ENCODE peak calls at places on chromosomes 6 and 20, in seven cellular contexts. One of them, this sample, is unnamed. For H3K36me3 and H3K4me1, the result is how much of the 10 kb centered on the place peaks cover.

GRCh38 chr20:34544109-34544793 is 14.3 kb upstream of the MAP1LC3A start:
- DNase-seq in endothelial cell of umbilical vein: no peak
- DNase-seq in transverse colon: peak
- DNase-seq in upper lobe of left lung: no peak
- DNase-seq in breast epithelium: no peak
- DNase-seq in SK-N-SH: no peak
- DNase-seq in K562: no peak
- DNase-seq in this sample: no peak

GRCh38 chr6:107679457-107679856 is 144.7 kb downstream of the SCML4 start:
- DNase-seq in endothelial cell of umbilical vein: no peak
- DNase-seq in transverse colon: no peak
- DNase-seq in upper lobe of left lung: no peak
- DNase-seq in breast epithelium: no peak
- DNase-seq in SK-N-SH: no peak
- DNase-seq in K562: peak
- DNase-seq in this sample: no peak

GRCh38 chr6:18742406-18742805 is 355.3 kb downstream of the RNF144B start:
- DNase-seq in endothelial cell of umbilical vein: no peak
- DNase-seq in transverse colon: no peak
- DNase-seq in upper lobe of left lung: no peak
- DNase-seq in breast epithelium: no peak
- DNase-seq in SK-N-SH: no peak
- DNase-seq in K562: no peak
- DNase-seq in this sample: no peak

GRCh38 chr6:159520002-159520401 is 173.0 kb downstream of the SOD2 start:
- DNase-seq in endothelial cell of umbilical vein: no peak
- DNase-seq in transverse colon: no peak
- DNase-seq in upper lobe of left lung: no peak
- DNase-seq in breast epithelium: no peak
- DNase-seq in SK-N-SH: no peak
- DNase-seq in K562: no peak
- DNase-seq in this sample: no peak

GRCh38 chr20:8007490-8007889 is 12.1 kb downstream of the TMX4 start:
- DNase-seq in endothelial cell of umbilical vein: no peak
- DNase-seq in transverse colon: no peak
- DNase-seq in upper lobe of left lung: no peak
- DNase-seq in breast epithelium: no peak
- DNase-seq in SK-N-SH: no peak
- DNase-seq in K562: no peak
- DNase-seq in this sample: no peak

GRCh38 chr6:5190467-5190866 is 70.3 kb downstream of the LYRM4 start:
- DNase-seq in endothelial cell of umbilical vein: peak
- DNase-seq in transverse colon: no peak
- DNase-seq in upper lobe of left lung: no peak
- DNase-seq in breast epithelium: no peak
- DNase-seq in SK-N-SH: no peak
- DNase-seq in K562: no peak
- DNase-seq in this sample: no peak

GRCh38 chr6:53544050-53544499 is 826 bp downstream of the GCLC start:
- DNase-seq in endothelial cell of umbilical vein: no peak
- DNase-seq in transverse colon: no peak
- DNase-seq in upper lobe of left lung: no peak
- DNase-seq in breast epithelium: no peak
- DNase-seq in SK-N-SH: no peak
- DNase-seq in K562: no peak
- DNase-seq in this sample: no peak

GRCh38 chr6:55040102-55040848 is 134.0 kb upstream of the HCRTR2 start:
- DNase-seq in endothelial cell of umbilical vein: no peak
- DNase-seq in transverse colon: no peak
- DNase-seq in upper lobe of left lung: no peak
- DNase-seq in breast epithelium: no peak
- DNase-seq in SK-N-SH: no peak
- DNase-seq in K562: no peak
- DNase-seq in this sample: no peak

GRCh38 chr6:44006123-44006871 is 121.0 kb downstream of the MRPL14 start:
- DNase-seq in endothelial cell of umbilical vein: no peak
- DNase-seq in transverse colon: no peak
- DNase-seq in upper lobe of left lung: no peak
- DNase-seq in breast epithelium: no peak
- DNase-seq in SK-N-SH: no peak
- DNase-seq in K562: no peak
- DNase-seq in this sample: no peak

GRCh38 chr6:6166064-6166463 is 154.4 kb downstream of the F13A1 start:
- DNase-seq in endothelial cell of umbilical vein: no peak
- DNase-seq in transverse colon: no peak
- DNase-seq in upper lobe of left lung: no peak
- DNase-seq in breast epithelium: no peak
- DNase-seq in SK-N-SH: no peak
- DNase-seq in K562: no peak
- DNase-seq in this sample: no peak

GRCh38 chr6:166911248-166911677 is 45.1 kb downstream of the RNASET2 start:
- DNase-seq in endothelial cell of umbilical vein: no peak
- DNase-seq in transverse colon: no peak
- DNase-seq in upper lobe of left lung: no peak
- DNase-seq in breast epithelium: no peak
- DNase-seq in SK-N-SH: no peak
- DNase-seq in K562: no peak
- DNase-seq in this sample: peak

GRCh38 chr6:126447367-126447766 is 107.5 kb downstream of the CENPW start:
- DNase-seq in endothelial cell of umbilical vein: no peak
- DNase-seq in transverse colon: no peak
- DNase-seq in upper lobe of left lung: no peak
- DNase-seq in breast epithelium: no peak
- DNase-seq in SK-N-SH: no peak
- DNase-seq in K562: no peak
- DNase-seq in this sample: no peak

GRCh38 chr6:146887447-146888077 is 288.8 kb downstream of the ADGB start:
- DNase-seq in endothelial cell of umbilical vein: no peak
- DNase-seq in transverse colon: no peak
- DNase-seq in upper lobe of left lung: no peak
- DNase-seq in breast epithelium: no peak
- DNase-seq in SK-N-SH: no peak
- DNase-seq in K562: no peak
- DNase-seq in this sample: no peak

GRCh38 chr20:19737025-19737424 is 21.0 kb upstream of the RIN2 start:
- DNase-seq in endothelial cell of umbilical vein: no peak
- DNase-seq in transverse colon: peak
- DNase-seq in upper lobe of left lung: no peak
- DNase-seq in breast epithelium: no peak
- DNase-seq in SK-N-SH: no peak
- DNase-seq in K562: no peak
- DNase-seq in this sample: peak

GRCh38 chr20:45704969-45705637 is at the start of gene WFDC10B:
- DNase-seq in endothelial cell of umbilical vein: no peak
- DNase-seq in transverse colon: peak
- DNase-seq in upper lobe of left lung: no peak
- DNase-seq in breast epithelium: no peak
- DNase-seq in SK-N-SH: no peak
- DNase-seq in K562: no peak
- DNase-seq in this sample: no peak

GRCh38 chr6:40440083-40440482 is 147.1 kb downstream of the LRFN2 start:
- DNase-seq in endothelial cell of umbilical vein: no peak
- DNase-seq in transverse colon: no peak
- DNase-seq in upper lobe of left lung: no peak
- DNase-seq in breast epithelium: no peak
- DNase-seq in SK-N-SH: no peak
- DNase-seq in K562: no peak
- DNase-seq in this sample: no peak
- H3K36me3 ChIP-seq in endothelial cell of umbilical vein: under half
- H3K36me3 ChIP-seq in transverse colon: under half
- H3K36me3 ChIP-seq in upper lobe of left lung: under half
- H3K36me3 ChIP-seq in breast epithelium: under half
- H3K36me3 ChIP-seq in SK-N-SH: under half
- H3K36me3 ChIP-seq in K562: under half
- H3K36me3 ChIP-seq in this sample: under half

GRCh38 chr6:110885526-110885925 is 10.9 kb downstream of the AMD1 start:
- DNase-seq in endothelial cell of umbilical vein: no peak
- DNase-seq in transverse colon: no peak
- DNase-seq in upper lobe of left lung: no peak
- DNase-seq in breast epithelium: no peak
- DNase-seq in SK-N-SH: no peak
- DNase-seq in K562: no peak
- DNase-seq in this sample: no peak
- H3K4me1 ChIP-seq in endothelial cell of umbilical vein: under half
- H3K4me1 ChIP-seq in transverse colon: under half
- H3K4me1 ChIP-seq in upper lobe of left lung: under half
- H3K4me1 ChIP-seq in breast epithelium: under half
- H3K4me1 ChIP-seq in SK-N-SH: under half
- H3K4me1 ChIP-seq in K562: under half
- H3K4me1 ChIP-seq in this sample: half or more

DNA sequence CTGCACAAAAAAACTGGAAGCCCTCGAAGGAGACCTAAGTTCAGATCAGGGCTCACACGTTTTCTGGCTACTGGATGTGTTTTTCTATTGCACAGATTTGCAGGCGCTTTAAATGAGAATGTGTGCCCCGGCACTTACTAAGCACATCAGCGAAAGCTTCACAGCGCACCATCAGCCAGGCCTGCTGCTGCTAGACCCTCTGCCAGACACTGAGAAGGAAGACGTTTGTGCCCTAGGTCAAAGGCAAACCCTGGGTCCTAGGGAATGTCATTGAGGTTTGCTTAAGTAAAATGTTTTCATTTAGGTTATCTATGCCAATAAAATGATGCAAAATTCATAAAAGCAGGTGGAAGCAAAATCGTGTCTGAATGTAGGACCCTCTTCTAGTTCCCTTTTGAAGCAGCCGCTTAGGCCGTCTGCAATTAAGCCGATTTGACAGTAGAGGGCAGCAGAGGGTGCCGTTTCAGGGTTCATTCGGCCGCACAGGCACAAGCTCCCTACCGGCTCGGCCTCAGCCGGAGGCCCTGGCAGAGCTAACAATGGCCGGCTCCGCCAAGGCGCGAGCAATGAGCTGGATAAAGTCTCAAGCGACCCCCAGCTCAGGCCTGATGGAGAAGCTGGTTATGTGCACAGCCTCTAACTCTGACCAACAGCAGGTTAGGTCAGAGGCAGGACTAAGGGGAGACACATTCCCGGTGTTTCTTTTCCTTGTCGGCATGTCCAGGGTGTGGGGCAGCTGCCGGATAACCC is 107.2 kb upstream of the FOXA2 start:
- DNase-seq in endothelial cell of umbilical vein: peak
- DNase-seq in transverse colon: peak
- DNase-seq in upper lobe of left lung: peak
- DNase-seq in breast epithelium: peak
- DNase-seq in SK-N-SH: peak
- DNase-seq in K562: peak
- DNase-seq in this sample: no peak
- TF ChIP-seq POLR2AphosphoS5 in endothelial cell of umbilical vein: no peak
- TF ChIP-seq POLR2AphosphoS5 in transverse colon: no peak
- TF ChIP-seq POLR2AphosphoS5 in upper lobe of left lung: no peak
- TF ChIP-seq POLR2AphosphoS5 in breast epithelium: no peak
- TF ChIP-seq POLR2AphosphoS5 in SK-N-SH: no peak
- TF ChIP-seq POLR2AphosphoS5 in K562: no peak
- TF ChIP-seq POLR2AphosphoS5 in this sample: no peak

GRCh38 chr6:11215773-11216172 is 16.7 kb downstream of the NEDD9 start:
- DNase-seq in endothelial cell of umbilical vein: peak
- DNase-seq in transverse colon: no peak
- DNase-seq in upper lobe of left lung: no peak
- DNase-seq in breast epithelium: no peak
- DNase-seq in SK-N-SH: no peak
- DNase-seq in K562: no peak
- DNase-seq in this sample: no peak

GRCh38 chr6:11214911-11215310 is 17.6 kb downstream of the NEDD9 start:
- DNase-seq in endothelial cell of umbilical vein: peak
- DNase-seq in transverse colon: no peak
- DNase-seq in upper lobe of left lung: no peak
- DNase-seq in breast epithelium: peak
- DNase-seq in SK-N-SH: no peak
- DNase-seq in K562: no peak
- DNase-seq in this sample: no peak

GRCh38 chr6:11213305-11214106 is 19.0 kb downstream of the NEDD9 start:
- DNase-seq in endothelial cell of umbilical vein: peak
- DNase-seq in transverse colon: no peak
- DNase-seq in upper lobe of left lung: no peak
- DNase-seq in breast epithelium: peak
- DNase-seq in SK-N-SH: no peak
- DNase-seq in K562: no peak
- DNase-seq in this sample: no peak

GRCh38 chr6:11212625-11213024 is 19.8 kb downstream of the NEDD9 start:
- DNase-seq in endothelial cell of umbilical vein: peak
- DNase-seq in transverse colon: no peak
- DNase-seq in upper lobe of left lung: no peak
- DNase-seq in breast epithelium: peak
- DNase-seq in SK-N-SH: no peak
- DNase-seq in K562: no peak
- DNase-seq in this sample: no peak

GRCh38 chr6:11214438-11214837 is 18.0 kb downstream of the NEDD9 start:
- DNase-seq in endothelial cell of umbilical vein: no peak
- DNase-seq in transverse colon: no peak
- DNase-seq in upper lobe of left lung: no peak
- DNase-seq in breast epithelium: peak
- DNase-seq in SK-N-SH: no peak
- DNase-seq in K562: no peak
- DNase-seq in this sample: no peak
- H3K36me3 ChIP-seq in endothelial cell of umbilical vein: under half
- H3K36me3 ChIP-seq in transverse colon: under half
- H3K36me3 ChIP-seq in upper lobe of left lung: under half
- H3K36me3 ChIP-seq in breast epithelium: under half
- H3K36me3 ChIP-seq in SK-N-SH: under half
- H3K36me3 ChIP-seq in K562: under half
- H3K36me3 ChIP-seq in this sample: under half

DNA sequence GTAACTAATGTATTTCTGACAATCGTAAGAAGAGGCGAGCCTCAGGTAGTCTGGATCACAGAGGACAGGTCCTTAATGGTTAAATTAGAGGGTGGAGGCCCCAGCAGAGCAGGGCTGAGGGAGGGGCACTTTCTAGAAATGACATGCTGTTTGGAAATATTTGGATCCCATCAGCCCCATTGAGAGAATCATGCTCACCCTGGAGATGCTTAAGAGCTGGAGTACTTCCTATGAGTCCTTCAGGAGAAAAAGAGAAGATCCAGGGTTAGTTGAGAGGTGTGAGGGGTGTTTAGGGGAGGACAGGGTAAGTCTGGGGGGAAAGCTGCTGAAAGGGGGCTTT is 123.0 kb downstream of the TCP11 start:
- DNase-seq in endothelial cell of umbilical vein: no peak
- DNase-seq in transverse colon: no peak
- DNase-seq in upper lobe of left lung: no peak
- DNase-seq in breast epithelium: no peak
- DNase-seq in SK-N-SH: no peak
- DNase-seq in K562: no peak
- DNase-seq in this sample: no peak
- H3K4me1 ChIP-seq in endothelial cell of umbilical vein: half or more
- H3K4me1 ChIP-seq in transverse colon: under half
- H3K4me1 ChIP-seq in upper lobe of left lung: half or more
- H3K4me1 ChIP-seq in breast epithelium: under half
- H3K4me1 ChIP-seq in SK-N-SH: under half
- H3K4me1 ChIP-seq in K562: under half
- H3K4me1 ChIP-seq in this sample: half or more

This sample was measured in vagina.